ENCODE peak calls at places on chromosomes 16 and 17, in seven cellular contexts. Z is right lobe of liver; K is T-helper 9 cell; R is GM04504; E is stimulated activated CD8-positive, alpha-beta memory T cell treated with anti-CD3 and anti-CD28 coated beads, Interleukin-2, amount 100 ng/mL, for 1 hour; L is Right ventricle myocardium superior; T is C1 segment of cervical spinal cord. S is an unnamed sample.

GRCh38 chr16:80231118-80231515 is 309.7 kb upstream of the DYNLRB2 start:
- DNase-seq in Z (no peak), K (no peak), R (peak), E (no peak), L (no peak), T (no peak), S (no peak)

GRCh38 chr16:86784267-86784626 is 205.9 kb downstream of the FOXL1 start:
- DNase-seq in Z (no peak), K (no peak), R (no peak), E (no peak), L (no peak), T (no peak), S (no peak)

GRCh38 chr17:13134106-13134505 is 116.3 kb upstream of the ELAC2 start:
- DNase-seq in Z (no peak), K (no peak), R (no peak), E (no peak), L (no peak), T (no peak), S (no peak)

GRCh38 chr16:67114793-67115192 is 5.1 kb downstream of the PHAF1 start:
- DNase-seq in Z (no peak), K (no peak), R (no peak), E (no peak), L (no peak), T (no peak), S (no peak)

GRCh38 chr17:77528516-77529327 is 388.0 kb downstream of the SEC14L1 start:
- DNase-seq in Z (no peak), K (no peak), R (no peak), E (no peak), L (no peak), T (no peak), S (peak)

GRCh38 chr16:76668207-76668725 is 391.1 kb downstream of the CNTNAP4 start:
- DNase-seq in Z (no peak), K (no peak), R (no peak), E (no peak), L (no peak), T (no peak), S (peak)

GRCh38 chr16:72120026-72120425 is 26.4 kb downstream of the DHX38 start:
- DNase-seq in Z (no peak), K (no peak), R (no peak), E (no peak), L (no peak), T (no peak), S (no peak)

GRCh38 chr16:86934581-86935322 is 356.4 kb downstream of the FOXL1 start:
- DNase-seq in Z (no peak), K (no peak), R (no peak), E (no peak), L (no peak), T (no peak), S (no peak)

GRCh38 chr17:45234641-45235040 is 13.0 kb downstream of the FMNL1 start:
- DNase-seq in Z (peak), K (peak), R (no peak), E (no peak), L (peak), T (no peak), S (peak)

GRCh38 chr17:32157225-32157624 is 14.9 kb downstream of the RHOT1 start:
- DNase-seq in Z (no peak), K (no peak), R (no peak), E (no peak), L (no peak), T (no peak), S (no peak)

GRCh38 chr16:88881675-88882357 is 15.4 kb upstream of the PABPN1L start:
- DNase-seq in Z (no peak), K (no peak), R (no peak), E (no peak), L (no peak), T (no peak), S (no peak)